ENCODE peak calls at places on chromosomes 7 and 10, in four cellular contexts. E, I, R and W are unnamed samples.
A peak's percentile ranks its signal among the peaks of the same experiment; 100 is the strongest.

GRCh38 chr7:91940171-91940570 is 491 bp upstream of the AKAP9 start:
- DNase-seq in E (peak; percentile 49), I (peak; percentile 63), R (peak; percentile 29), W (no peak)

GRCh38 chr10:58743466-58744115 is 230.9 kb downstream of the BICC1 start:
- DNase-seq in E (no peak), I (peak; percentile 38), R (no peak), W (no peak)

GRCh38 chr10:74255800-74256422 is 104.9 kb downstream of the ADK start:
- DNase-seq in E (no peak), I (no peak), R (no peak), W (no peak)

GRCh38 chr7:50454968-50455367 is 4.8 kb upstream of the FIGNL1 start:
- DNase-seq in E (no peak), I (no peak), R (no peak), W (no peak)

GRCh38 chr10:1209355-1209979 is 153.3 kb downstream of the WDR37 start:
- DNase-seq in E (peak; percentile 33), I (no peak), R (no peak), W (no peak)

GRCh38 chr7:36129048-36129534 is 24.0 kb upstream of the EEPD1 start:
- DNase-seq in E (no peak), I (no peak), R (no peak), W (no peak)

GRCh38 chr7:119320316-119320715 is 952.7 kb upstream of the KCND2 start:
- DNase-seq in E (no peak), I (no peak), R (no peak), W (no peak)

GRCh38 chr7:137151056-137151731 is 192.3 kb downstream of the PTN start:
- DNase-seq in E (no peak), I (no peak), R (no peak), W (no peak)

GRCh38 chr7:103821105-103821504 is 168.4 kb downstream of the RELN start:
- DNase-seq in E (no peak), I (no peak), R (no peak), W (no peak)

GRCh38 chr7:2932761-2933251 is 88.7 kb upstream of the GNA12 start:
- DNase-seq in E (no peak), I (peak; percentile 60), R (no peak), W (no peak)

GRCh38 chr10:97356318-97356914 is 21.9 kb upstream of the FRAT2 start:
- DNase-seq in E (no peak), I (no peak), R (no peak), W (no peak)

GRCh38 chr7:82021713-82022112 is 251.9 kb upstream of the HGF start:
- DNase-seq in E (no peak), I (no peak), R (no peak), W (no peak)

GRCh38 chr10:60130130-60130579 is 223.8 kb upstream of the CCDC6 start:
- DNase-seq in E (no peak), I (peak; percentile 6), R (peak; percentile 62), W (no peak)

GRCh38 chr10:56596257-56596656 is 235.2 kb upstream of the ZWINT start:
- DNase-seq in E (no peak), I (no peak), R (no peak), W (no peak)

GRCh38 chr10:119401671-119402395 is 140.7 kb downstream of the RGS10 start:
- DNase-seq in E (no peak), I (no peak), R (peak; percentile 25), W (no peak)

GRCh38 chr10:50419756-50420155 is 168.4 kb upstream of the ASAH2 start:
- DNase-seq in E (no peak), I (no peak), R (no peak), W (no peak)

GRCh38 chr10:13054844-13055243 is 45.1 kb upstream of the OPTN start:
- DNase-seq in E (no peak), I (no peak), R (no peak), W (no peak)

GRCh38 chr7:83413425-83413824 is 235.5 kb downstream of the SEMA3E start:
- DNase-seq in E (no peak), I (no peak), R (no peak), W (no peak)

GRCh38 chr7:17466201-17466600 is 167.7 kb downstream of the AHR start:
- DNase-seq in E (no peak), I (no peak), R (no peak), W (no peak)

GRCh38 chr10:31112961-31113360 is 81.3 kb upstream of the ZNF438 start:
- DNase-seq in E (no peak), I (no peak), R (no peak), W (no peak)

GRCh38 chr10:86970152-86970886 is 2.0 kb downstream of the ADIRF start:
- DNase-seq in E (peak; percentile 70), I (no peak), R (no peak), W (no peak)

GRCh38 chr10:35212856-35213255 is 86.2 kb downstream of the CREM start:
- DNase-seq in E (no peak), I (no peak), R (no peak), W (no peak)

GRCh38 chr10:26215534-26215922 is 1.0 kb upstream of the GAD2 start:
- DNase-seq in E (no peak), I (no peak), R (no peak), W (no peak)

GRCh38 chr10:26216577-26216948 is at the start of gene GAD2:
- DNase-seq in E (peak; percentile 66), I (no peak), R (no peak), W (no peak)

GRCh38 chr10:26216949-26217395 is 398 bp downstream of the GAD2 start:
- DNase-seq in E (no peak), I (peak; percentile 14), R (no peak), W (no peak)

GRCh38 chr10:26214538-26215461 is 1.8 kb upstream of the GAD2 start:
- DNase-seq in E (peak; percentile 70), I (peak; percentile 11), R (no peak), W (no peak)

DNA sequence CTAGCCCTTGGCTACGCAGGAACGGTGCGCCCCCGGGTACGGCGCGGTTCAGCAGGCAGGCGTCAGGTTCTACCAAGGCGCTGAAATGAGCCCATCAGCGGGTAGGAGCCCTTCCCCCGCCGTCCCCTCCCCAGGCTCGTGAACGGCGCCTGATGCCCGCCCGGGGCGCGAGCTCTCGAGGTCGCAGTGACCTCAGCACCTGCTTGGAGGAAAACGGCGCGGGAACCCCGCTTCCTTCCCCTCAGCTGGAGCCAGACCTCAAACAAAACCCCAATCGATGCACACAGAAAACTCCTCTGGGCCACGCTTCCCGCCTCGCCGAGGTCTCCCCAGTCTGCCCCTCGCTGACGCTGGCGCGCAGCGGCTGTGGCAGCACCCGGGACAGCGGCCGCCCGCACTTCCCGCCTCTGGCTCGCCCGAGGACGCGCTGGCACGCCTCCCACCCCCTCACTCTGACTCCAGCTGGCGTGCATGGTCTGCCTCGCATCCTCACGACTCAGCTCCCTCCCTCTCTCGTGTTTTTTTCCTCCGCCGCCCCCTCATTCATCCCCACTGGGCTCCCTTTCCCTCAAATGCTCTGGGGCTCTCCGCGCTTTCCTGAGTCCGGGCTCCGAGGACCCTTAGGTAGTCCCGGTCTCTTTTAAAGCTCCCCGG is 524 bp upstream of the GAD2 start:
- DNase-seq in E (peak; percentile 87), I (peak; percentile 50), R (no peak), W (no peak)
- TF ChIP-seq NRF1 in E (no peak), I (no peak), R (no peak), W (no peak)

DNA sequence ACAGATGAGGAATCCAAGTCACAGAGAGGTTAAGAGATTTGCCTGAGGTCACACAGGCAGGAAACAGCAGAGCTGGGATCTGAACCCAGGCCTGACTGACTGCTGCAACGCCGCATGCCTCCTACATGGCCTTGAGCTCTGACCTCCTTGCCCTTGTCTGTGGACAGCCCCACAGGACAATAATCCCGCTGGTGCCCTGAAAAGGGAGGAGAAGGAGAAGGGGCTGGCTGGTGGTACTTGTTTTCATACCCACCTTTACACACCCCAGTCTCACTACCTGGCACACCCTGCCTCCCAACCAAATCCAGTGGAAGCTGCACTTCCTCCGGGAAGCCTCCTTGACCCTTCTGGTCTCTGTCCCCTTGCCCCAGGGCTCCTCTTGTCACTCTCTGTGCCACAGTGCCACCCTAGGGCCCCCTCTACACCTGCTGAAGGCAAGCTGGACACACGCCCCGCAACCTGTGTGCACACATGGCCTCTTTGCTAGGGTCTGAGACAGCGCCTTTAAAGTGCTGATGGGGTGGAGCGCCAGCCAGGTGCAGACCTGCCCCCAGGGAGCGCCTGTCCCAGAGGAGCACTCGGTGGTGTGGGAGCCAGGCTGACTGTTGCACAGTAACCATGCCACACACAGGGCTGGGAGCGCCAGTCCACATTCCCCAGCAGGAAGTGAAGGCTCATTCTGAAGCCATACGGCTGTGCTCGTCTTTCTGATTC is 38.6 kb downstream of the ZCCHC24 start:
- DNase-seq in E (no peak), I (no peak), R (no peak), W (no peak)
- TF ChIP-seq NRF1 in E (no peak), I (no peak), R (no peak), W (no peak)

GRCh38 chr10:2222631-2223030 is 485.3 kb upstream of the ADARB2 start:
- DNase-seq in E (no peak), I (no peak), R (no peak), W (no peak)
- TF ChIP-seq NRF1 in E (no peak), I (no peak), R (no peak), W (no peak)

GRCh38 chr10:33335800-33336605 is 1.5 kb upstream of the NRP1 start:
- DNase-seq in E (peak; percentile 71), I (peak; percentile 70), R (no peak), W (no peak)
- TF ChIP-seq NRF1 in E (no peak), I (no peak), R (no peak), W (no peak)

GRCh38 chr7:30970594-30971094 is 6.9 kb downstream of the GHRHR start:
- DNase-seq in E (no peak), I (peak; percentile 21), R (no peak), W (no peak)

GRCh38 chr7:30970074-30970473 is 6.3 kb downstream of the GHRHR start:
- DNase-seq in E (no peak), I (no peak), R (no peak), W (no peak)

GRCh38 chr7:30971440-30971839 is 7.7 kb downstream of the GHRHR start:
- DNase-seq in E (no peak), I (peak; percentile 12), R (no peak), W (no peak)

GRCh38 chr7:30973292-30973691 is 9.5 kb downstream of the GHRHR start:
- DNase-seq in E (no peak), I (peak; percentile 6), R (no peak), W (no peak)

DNA sequence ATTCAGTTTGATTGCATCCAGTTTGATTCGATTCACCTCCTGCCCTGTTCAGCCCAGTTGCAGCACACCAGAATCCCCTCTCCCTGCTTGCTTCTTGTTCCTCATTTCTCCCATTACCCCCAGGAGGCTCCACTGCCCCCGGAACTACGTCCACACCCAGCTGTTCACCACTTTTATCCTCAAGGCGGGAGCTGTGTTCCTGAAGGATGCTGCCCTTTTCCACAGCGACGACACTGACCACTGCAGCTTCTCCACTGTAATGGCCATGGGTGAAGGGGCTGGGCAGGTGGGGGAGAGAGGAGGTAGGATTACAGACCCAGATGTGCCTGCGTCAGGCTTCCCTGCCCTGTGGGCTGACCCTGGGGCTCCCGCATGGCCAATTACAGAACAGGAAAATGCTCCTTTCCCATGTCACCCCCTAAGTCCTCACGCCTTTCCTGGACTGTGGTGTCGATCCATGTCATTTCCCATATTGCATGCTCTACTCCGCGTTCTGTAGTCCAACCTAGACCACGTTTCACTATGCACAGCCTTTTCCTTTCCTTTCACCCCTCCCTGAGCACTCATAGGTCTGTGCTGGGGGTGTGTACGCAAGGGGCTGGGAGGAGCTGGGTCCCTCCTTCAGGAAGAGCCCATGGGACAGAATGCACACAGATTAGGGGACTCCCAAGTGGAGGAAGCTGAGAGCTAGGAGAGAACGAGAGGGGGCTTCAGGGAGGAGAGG is 8.2 kb downstream of the GHRHR start:
- DNase-seq in E (no peak), I (peak; percentile 25), R (no peak), W (no peak)
- TF ChIP-seq NRF1 in E (no peak), I (no peak), R (no peak), W (no peak)

GRCh38 chr10:124461642-124462347 is at the start of gene LHPP:
- DNase-seq in E (peak; percentile 92), I (peak; percentile 98), R (peak; percentile 82), W (peak; percentile 32)
- TF ChIP-seq NRF1 in E (peak; percentile 55), I (peak; percentile 69), R (peak; percentile 94), W (peak; percentile 51)

GRCh38 chr10:110078317-110078716 is 70.5 kb downstream of the ADD3 start:
- DNase-seq in E (no peak), I (no peak), R (no peak), W (no peak)
- TF ChIP-seq NRF1 in E (no peak), I (no peak), R (no peak), W (no peak)